ENCODE peak calls at places on chromosome 5, in five cellular contexts. One of them, this sample, is unnamed.

GRCh38 chr5:116303340-116303739 is 218.5 kb downstream of the COMMD10 start:
- DNase-seq in cardiac muscle cell: no peak
- DNase-seq in heart left ventricle: no peak
- DNase-seq in suprapubic skin: no peak
- DNase-seq in SJCRH30: no peak
- DNase-seq in this sample: no peak

GRCh38 chr5:147479949-147480348 is 29.9 kb downstream of the DPYSL3 start:
- DNase-seq in cardiac muscle cell: no peak
- DNase-seq in heart left ventricle: no peak
- DNase-seq in suprapubic skin: no peak
- DNase-seq in SJCRH30: no peak
- DNase-seq in this sample: no peak

GRCh38 chr5:148998174-148998797 is 64.6 kb downstream of the SH3TC2 start:
- DNase-seq in cardiac muscle cell: peak; percentile 64
- DNase-seq in heart left ventricle: no peak
- DNase-seq in suprapubic skin: no peak
- DNase-seq in SJCRH30: peak; percentile 80
- DNase-seq in this sample: peak; percentile 36

GRCh38 chr5:15106530-15107283 is 235.1 kb upstream of the ANKH start:
- DNase-seq in cardiac muscle cell: peak; percentile 12
- DNase-seq in heart left ventricle: no peak
- DNase-seq in suprapubic skin: no peak
- DNase-seq in SJCRH30: no peak
- DNase-seq in this sample: no peak

GRCh38 chr5:30194595-30194994 is 998.9 kb upstream of the CDH6 start:
- DNase-seq in cardiac muscle cell: no peak
- DNase-seq in heart left ventricle: no peak
- DNase-seq in suprapubic skin: no peak
- DNase-seq in SJCRH30: no peak
- DNase-seq in this sample: no peak

GRCh38 chr5:10595678-10596309 is 31.9 kb downstream of the ANKRD33B start:
- DNase-seq in cardiac muscle cell: no peak
- DNase-seq in heart left ventricle: no peak
- DNase-seq in suprapubic skin: no peak
- DNase-seq in SJCRH30: peak; percentile 80
- DNase-seq in this sample: no peak

GRCh38 chr5:179793470-179794139 is at the start of gene LTC4S:
- DNase-seq in cardiac muscle cell: no peak
- DNase-seq in heart left ventricle: peak; percentile 91
- DNase-seq in suprapubic skin: peak; percentile 90
- DNase-seq in SJCRH30: no peak
- DNase-seq in this sample: no peak

GRCh38 chr5:174511711-174512253 is 212.6 kb upstream of the MSX2 start:
- DNase-seq in cardiac muscle cell: no peak
- DNase-seq in heart left ventricle: no peak
- DNase-seq in suprapubic skin: no peak
- DNase-seq in SJCRH30: no peak
- DNase-seq in this sample: peak; percentile 55

GRCh38 chr5:65861830-65862241 is 64.5 kb upstream of the ERBIN start:
- DNase-seq in cardiac muscle cell: no peak
- DNase-seq in heart left ventricle: no peak
- DNase-seq in suprapubic skin: no peak
- DNase-seq in SJCRH30: peak; percentile 60
- DNase-seq in this sample: peak; percentile 3

GRCh38 chr5:172531704-172532026 is 77.3 kb upstream of the SH3PXD2B start:
- DNase-seq in cardiac muscle cell: no peak
- DNase-seq in heart left ventricle: no peak
- DNase-seq in suprapubic skin: peak; percentile 18
- DNase-seq in SJCRH30: no peak
- DNase-seq in this sample: no peak

GRCh38 chr5:108003178-108003577 is 332.4 kb upstream of the EFNA5 start:
- DNase-seq in cardiac muscle cell: no peak
- DNase-seq in heart left ventricle: no peak
- DNase-seq in suprapubic skin: no peak
- DNase-seq in SJCRH30: peak; percentile 11
- DNase-seq in this sample: no peak

GRCh38 chr5:122332589-122333555 is 20.8 kb downstream of the SNCAIP start:
- DNase-seq in cardiac muscle cell: no peak
- DNase-seq in heart left ventricle: no peak
- DNase-seq in suprapubic skin: no peak
- DNase-seq in SJCRH30: no peak
- DNase-seq in this sample: peak; percentile 69

GRCh38 chr5:6899215-6899614 is 186.0 kb downstream of the TENT4A start:
- DNase-seq in cardiac muscle cell: no peak
- DNase-seq in heart left ventricle: no peak
- DNase-seq in suprapubic skin: peak; percentile 61
- DNase-seq in SJCRH30: no peak
- DNase-seq in this sample: no peak

GRCh38 chr5:51598026-51598425 is 214.8 kb downstream of the ISL1 start:
- DNase-seq in cardiac muscle cell: no peak
- DNase-seq in heart left ventricle: no peak
- DNase-seq in suprapubic skin: no peak
- DNase-seq in SJCRH30: no peak
- DNase-seq in this sample: no peak

GRCh38 chr5:40781843-40782409 is 16.2 kb downstream of the PRKAA1 start:
- DNase-seq in cardiac muscle cell: no peak
- DNase-seq in heart left ventricle: no peak
- DNase-seq in suprapubic skin: no peak
- DNase-seq in SJCRH30: peak; percentile 38
- DNase-seq in this sample: no peak

GRCh38 chr5:38681966-38682365 is 125.5 kb upstream of the LIFR start:
- DNase-seq in cardiac muscle cell: no peak
- DNase-seq in heart left ventricle: no peak
- DNase-seq in suprapubic skin: no peak
- DNase-seq in SJCRH30: no peak
- DNase-seq in this sample: no peak

GRCh38 chr5:171342362-171343111 is 33.5 kb downstream of the TLX3 start:
- DNase-seq in cardiac muscle cell: peak; percentile 73
- DNase-seq in heart left ventricle: no peak
- DNase-seq in suprapubic skin: no peak
- DNase-seq in SJCRH30: peak; percentile 86
- DNase-seq in this sample: peak; percentile 60

GRCh38 chr5:127886141-127886540 is 182.9 kb downstream of the CCDC192 start:
- DNase-seq in cardiac muscle cell: no peak
- DNase-seq in heart left ventricle: no peak
- DNase-seq in suprapubic skin: no peak
- DNase-seq in SJCRH30: no peak
- DNase-seq in this sample: no peak

GRCh38 chr5:179975713-179976030 is 68.0 kb upstream of the TBC1D9B start:
- DNase-seq in cardiac muscle cell: no peak
- DNase-seq in heart left ventricle: no peak
- DNase-seq in suprapubic skin: no peak
- DNase-seq in SJCRH30: no peak
- DNase-seq in this sample: no peak

GRCh38 chr5:171492781-171493180 is 73.3 kb downstream of the FGF18 start:
- DNase-seq in cardiac muscle cell: no peak
- DNase-seq in heart left ventricle: no peak
- DNase-seq in suprapubic skin: no peak
- DNase-seq in SJCRH30: peak; percentile 37
- DNase-seq in this sample: no peak

GRCh38 chr5:94992325-94992724 is 292.6 kb downstream of the MCTP1 start:
- DNase-seq in cardiac muscle cell: no peak
- DNase-seq in heart left ventricle: no peak
- DNase-seq in suprapubic skin: no peak
- DNase-seq in SJCRH30: no peak
- DNase-seq in this sample: no peak

GRCh38 chr5:168765220-168766037 is 186.3 kb upstream of the PANK3 start:
- DNase-seq in cardiac muscle cell: no peak
- DNase-seq in heart left ventricle: no peak
- DNase-seq in suprapubic skin: no peak
- DNase-seq in SJCRH30: peak; percentile 70
- DNase-seq in this sample: no peak

GRCh38 chr5:94785111-94785510 is 166.6 kb downstream of the SLF1 start:
- DNase-seq in cardiac muscle cell: no peak
- DNase-seq in heart left ventricle: no peak
- DNase-seq in suprapubic skin: no peak
- DNase-seq in SJCRH30: peak; percentile 37
- DNase-seq in this sample: no peak

GRCh38 chr5:9898319-9898718 is 268.2 kb upstream of the TAS2R1 start:
- DNase-seq in cardiac muscle cell: peak; percentile 23
- DNase-seq in heart left ventricle: no peak
- DNase-seq in suprapubic skin: no peak
- DNase-seq in SJCRH30: peak; percentile 8
- DNase-seq in this sample: no peak

GRCh38 chr5:88870280-88870679 is 12.7 kb downstream of the MEF2C start:
- DNase-seq in cardiac muscle cell: no peak
- DNase-seq in heart left ventricle: no peak
- DNase-seq in suprapubic skin: no peak
- DNase-seq in SJCRH30: no peak
- DNase-seq in this sample: no peak

GRCh38 chr5:34490501-34491250 is 165.5 kb upstream of the RAI14 start:
- DNase-seq in cardiac muscle cell: peak; percentile 88
- DNase-seq in heart left ventricle: no peak
- DNase-seq in suprapubic skin: no peak
- DNase-seq in SJCRH30: peak; percentile 87
- DNase-seq in this sample: no peak

GRCh38 chr5:154242442-154242841 is 51.9 kb downstream of the GALNT10 start:
- DNase-seq in cardiac muscle cell: peak; percentile 56
- DNase-seq in heart left ventricle: no peak
- DNase-seq in suprapubic skin: no peak
- DNase-seq in SJCRH30: peak; percentile 40
- DNase-seq in this sample: no peak
- H3K27me3 ChIP-seq in cardiac muscle cell: no peaks in the 10 kb centered on the region
- H3K27me3 ChIP-seq in heart left ventricle: no peaks in the 10 kb centered on the region
- H3K27me3 ChIP-seq in suprapubic skin: no peaks in the 10 kb centered on the region
- H3K27me3 ChIP-seq in SJCRH30: no peaks in the 10 kb centered on the region
- H3K27me3 ChIP-seq in this sample: no peaks in the 10 kb centered on the region

DNA sequence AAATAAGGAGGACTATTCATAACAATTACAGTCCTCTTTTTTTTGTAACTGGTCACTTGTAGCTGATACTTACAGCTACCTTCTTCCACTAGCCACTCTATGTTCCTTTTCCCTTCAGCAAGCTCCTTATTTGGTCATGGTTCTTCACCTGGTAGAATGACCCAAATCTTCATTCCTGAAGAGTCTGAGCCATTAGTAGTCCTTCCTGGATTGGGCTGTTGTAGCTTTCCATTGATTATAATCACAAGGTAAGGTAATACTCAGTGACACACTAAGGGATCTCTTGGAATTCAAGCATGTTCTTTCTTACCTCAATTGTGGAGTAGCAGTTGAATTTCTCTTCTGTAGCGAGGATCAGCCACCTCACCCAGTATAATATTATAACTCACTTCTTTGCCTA is 25.5 kb upstream of the ITGA2 start:
- DNase-seq in cardiac muscle cell: no peak
- DNase-seq in heart left ventricle: no peak
- DNase-seq in suprapubic skin: no peak
- DNase-seq in SJCRH30: no peak
- DNase-seq in this sample: no peak
- H3K4me1 ChIP-seq in cardiac muscle cell: no peaks in the 10 kb centered on the region
- H3K4me1 ChIP-seq in heart left ventricle: no peaks in the 10 kb centered on the region
- H3K4me1 ChIP-seq in suprapubic skin: peaks cover 8% of the 10 kb centered on the region
- H3K4me1 ChIP-seq in SJCRH30: no peaks in the 10 kb centered on the region
- H3K4me1 ChIP-seq in this sample: peaks cover 14% of the 10 kb centered on the region

GRCh38 chr5:142598338-142598700 is 87.6 kb downstream of the FGF1 start:
- DNase-seq in cardiac muscle cell: no peak
- DNase-seq in heart left ventricle: no peak
- DNase-seq in suprapubic skin: no peak
- DNase-seq in SJCRH30: no peak
- DNase-seq in this sample: no peak

GRCh38 chr5:142601432-142601831 is 84.5 kb downstream of the FGF1 start:
- DNase-seq in cardiac muscle cell: no peak
- DNase-seq in heart left ventricle: no peak
- DNase-seq in suprapubic skin: no peak
- DNase-seq in SJCRH30: peak; percentile 27
- DNase-seq in this sample: no peak

GRCh38 chr5:142602720-142603245 is 83.1 kb downstream of the FGF1 start:
- DNase-seq in cardiac muscle cell: no peak
- DNase-seq in heart left ventricle: no peak
- DNase-seq in suprapubic skin: no peak
- DNase-seq in SJCRH30: no peak
- DNase-seq in this sample: no peak

GRCh38 chr5:142600092-142600491 is 85.8 kb downstream of the FGF1 start:
- DNase-seq in cardiac muscle cell: no peak
- DNase-seq in heart left ventricle: no peak
- DNase-seq in suprapubic skin: no peak
- DNase-seq in SJCRH30: no peak
- DNase-seq in this sample: no peak

DNA sequence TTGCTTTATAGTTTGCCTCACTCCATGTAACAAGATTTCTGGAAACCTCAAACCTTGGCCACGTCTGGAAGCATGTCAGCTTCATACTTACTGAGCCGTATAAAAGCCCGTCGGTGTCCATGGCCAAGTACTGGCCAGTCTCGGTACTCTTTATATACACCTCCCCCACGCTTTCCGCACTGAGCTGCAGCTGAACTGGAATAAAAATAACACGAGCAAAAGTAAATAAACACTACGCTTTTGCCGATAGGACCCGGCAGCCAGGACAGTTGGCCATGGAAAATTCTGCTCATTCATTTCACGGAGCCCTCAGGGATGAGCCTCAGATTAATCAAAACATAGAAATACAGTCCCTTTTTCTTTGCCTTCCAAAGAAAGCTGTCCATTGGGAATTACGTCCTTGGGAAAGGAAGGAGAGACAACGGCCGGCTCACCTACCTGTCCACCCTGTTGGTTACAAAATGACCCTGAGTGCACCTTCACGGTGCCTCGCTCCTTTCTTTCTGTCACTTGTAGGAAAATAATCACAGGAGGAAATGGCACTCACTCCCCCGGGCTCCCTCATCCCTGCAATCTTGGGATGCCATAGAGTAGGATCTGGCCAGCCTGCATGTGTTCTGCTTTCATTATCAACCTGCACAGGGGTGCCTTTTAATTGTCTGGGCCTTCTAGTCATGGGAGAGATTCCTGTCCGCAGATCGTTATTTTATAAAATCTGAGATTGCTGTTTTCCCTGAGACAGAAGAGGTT is 85.1 kb downstream of the FGF1 start:
- DNase-seq in cardiac muscle cell: no peak
- DNase-seq in heart left ventricle: peak; percentile 66
- DNase-seq in suprapubic skin: no peak
- DNase-seq in SJCRH30: peak; percentile 44
- DNase-seq in this sample: no peak
- H3K4me3 ChIP-seq in cardiac muscle cell: no peak overlapping the region
- H3K4me3 ChIP-seq in heart left ventricle: peak overlapping the region; percentile 13
- H3K4me3 ChIP-seq in suprapubic skin: peak overlapping the region; percentile 19
- H3K4me3 ChIP-seq in SJCRH30: peak overlapping the region; percentile 5
- H3K4me3 ChIP-seq in this sample: no peak overlapping the region

DNA sequence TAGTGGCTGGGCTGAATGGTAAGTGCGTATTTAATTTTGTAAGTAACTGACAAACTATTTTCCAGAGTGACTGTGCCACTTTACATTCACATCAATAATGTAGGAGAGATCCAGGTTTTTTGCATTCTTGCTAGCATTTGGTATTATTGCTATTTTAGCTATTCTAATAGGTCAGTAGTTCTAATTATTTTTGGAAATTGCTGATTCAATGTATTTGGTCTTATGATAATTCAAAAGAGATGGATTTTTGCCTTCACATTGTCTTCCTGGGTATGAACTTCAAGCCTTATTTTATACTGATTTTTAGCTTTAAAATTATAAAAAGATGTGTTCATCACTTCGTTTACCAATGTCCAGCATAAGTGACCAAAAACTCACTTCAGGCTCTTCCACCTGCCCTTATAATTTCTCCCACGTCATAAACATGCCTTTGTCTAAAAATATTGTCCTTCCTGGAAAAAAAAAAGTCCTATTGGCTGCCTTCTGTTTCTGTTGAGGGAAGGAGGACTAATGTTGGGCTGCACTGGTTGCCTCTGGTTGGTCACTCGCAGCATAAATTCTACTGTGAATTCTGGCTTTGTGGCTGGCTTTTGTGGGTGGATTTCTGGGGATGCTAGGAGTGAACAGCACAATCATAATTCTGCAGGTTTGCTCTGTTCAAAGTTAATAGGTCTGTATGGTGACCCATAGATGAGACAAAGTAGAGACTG is 15.2 kb downstream of the FOXD1 start:
- DNase-seq in cardiac muscle cell: no peak
- DNase-seq in heart left ventricle: no peak
- DNase-seq in suprapubic skin: no peak
- DNase-seq in SJCRH30: no peak
- DNase-seq in this sample: no peak
- H3K27me3 ChIP-seq in cardiac muscle cell: peaks cover 99% of the 10 kb centered on the region
- H3K27me3 ChIP-seq in heart left ventricle: peaks cover 49% of the 10 kb centered on the region
- H3K27me3 ChIP-seq in suprapubic skin: peaks cover 96% of the 10 kb centered on the region
- H3K27me3 ChIP-seq in SJCRH30: no peaks in the 10 kb centered on the region
- H3K27me3 ChIP-seq in this sample: no peaks in the 10 kb centered on the region

This sample was measured in Caco-2.